ENCODE peak calls at places on chromosomes 13 and 19, in seven cellular contexts. U, G, B, Y, J, X and Z are unnamed samples.

GRCh38 chr13:95099541-95099940 is 201.7 kb downstream of the ABCC4 start:
- DNase-seq in G (no peak), U (peak; percentile 57), Y (no peak), X (no peak), J (no peak), B (no peak), Z (no peak)

GRCh38 chr19:19146000-19146608 is 7.8 kb upstream of the TMEM161A start:
- DNase-seq in U (peak; percentile 88), B (peak; percentile 85), Y (peak; percentile 68), G (peak; percentile 77), X (peak; percentile 53), J (peak; percentile 89), Z (peak; percentile 94)

GRCh38 chr13:65725001-65725400 is 1505.1 kb downstream of the PCDH9 start:
- DNase-seq in G (no peak), J (no peak), U (no peak), Y (no peak), B (no peak), X (no peak), Z (no peak)

GRCh38 chr19:19399733-19400438 is 5.6 kb upstream of the GATAD2A start:
- DNase-seq in Y (no peak), B (no peak), X (no peak), G (no peak), U (no peak), J (no peak), Z (no peak)

GRCh38 chr19:18171605-18172327 is 1.8 kb upstream of the IFI30 start:
- DNase-seq in G (no peak), X (no peak), J (peak; percentile 81), B (no peak), Y (no peak), U (no peak), Z (no peak)

GRCh38 chr19:51098366-51099069 is 9.7 kb downstream of the CTU1 start:
- DNase-seq in B (no peak), U (no peak), Y (peak; percentile 62), G (no peak), J (no peak), X (no peak), Z (no peak)

GRCh38 chr13:42066542-42066941 is 18.1 kb downstream of the DGKH start:
- DNase-seq in B (no peak), U (no peak), G (no peak), J (no peak), X (no peak), Y (no peak), Z (no peak)

GRCh38 chr13:60282708-60283107 is 114.3 kb upstream of the TDRD3 start:
- DNase-seq in U (no peak), Y (no peak), B (no peak), X (no peak), J (no peak), G (no peak), Z (no peak)

GRCh38 chr13:113558461-113558860 is 26.1 kb upstream of the TFDP1 start:
- DNase-seq in Y (no peak), B (no peak), J (no peak), X (no peak), U (peak; percentile 4), G (no peak), Z (no peak)

GRCh38 chr19:56092685-56093631 is 28.1 kb downstream of the ZNF787 start:
- DNase-seq in Y (no peak), G (no peak), B (no peak), J (no peak), X (no peak), U (no peak), Z (no peak)

GRCh38 chr19:32890841-32891240 is 21.3 kb upstream of the SLC7A9 start:
- DNase-seq in X (no peak), U (no peak), G (no peak), B (no peak), Y (no peak), J (no peak), Z (no peak)

GRCh38 chr19:10762656-10763055 is 44.8 kb downstream of the DNM2 start:
- DNase-seq in X (no peak), B (no peak), U (no peak), G (no peak), J (no peak), Y (peak; percentile 67), Z (peak; percentile 30)

GRCh38 chr19:10763399-10763798 is 45.5 kb downstream of the DNM2 start:
- DNase-seq in B (no peak), X (no peak), Y (no peak), U (no peak), J (no peak), G (no peak), Z (no peak)

GRCh38 chr19:10766049-10766623 is 48.3 kb downstream of the DNM2 start:
- DNase-seq in G (no peak), X (no peak), Y (no peak), U (peak; percentile 73), B (no peak), J (peak; percentile 77), Z (no peak)

GRCh38 chr19:10763828-10764339 is 46.0 kb downstream of the DNM2 start:
- DNase-seq in X (no peak), J (no peak), Y (no peak), U (no peak), B (no peak), G (no peak), Z (no peak)

DNA sequence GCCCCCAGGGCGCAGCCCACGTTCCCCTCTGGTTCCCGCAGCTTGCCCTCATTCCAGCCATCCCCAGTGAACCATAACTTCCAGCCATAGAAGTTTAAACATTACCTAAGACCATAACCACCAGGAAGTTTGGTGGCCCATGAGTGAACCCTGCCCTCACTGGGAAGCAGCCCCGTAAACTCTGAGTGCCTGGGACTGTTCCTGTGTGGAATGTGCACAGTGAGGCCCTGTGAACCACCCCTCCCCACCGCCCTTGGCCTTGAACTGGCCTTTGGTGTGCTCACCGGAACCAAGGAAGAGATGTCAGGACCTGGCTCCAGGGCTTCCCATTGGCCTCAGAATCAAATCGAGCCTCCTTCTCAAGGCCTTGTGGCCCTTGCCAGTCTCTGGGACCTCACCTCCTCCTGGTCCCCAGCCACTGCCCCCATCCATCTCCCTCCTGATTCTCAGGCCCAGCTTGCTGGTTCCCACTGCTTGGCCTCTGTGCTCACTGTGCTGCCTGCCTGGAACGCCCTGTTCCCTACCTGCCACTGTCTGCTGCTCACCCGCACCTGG is 46.5 kb downstream of the DNM2 start:
- DNase-seq in Y (no peak), B (no peak), G (peak; percentile 59), U (peak; percentile 65), J (no peak), X (no peak), Z (peak; percentile 88)
- TF ChIP-seq POLR2A in Y (no peak), B (no peak), G (no peak), U (no peak), J (no peak), X (no peak), Z (no peak)

DNA sequence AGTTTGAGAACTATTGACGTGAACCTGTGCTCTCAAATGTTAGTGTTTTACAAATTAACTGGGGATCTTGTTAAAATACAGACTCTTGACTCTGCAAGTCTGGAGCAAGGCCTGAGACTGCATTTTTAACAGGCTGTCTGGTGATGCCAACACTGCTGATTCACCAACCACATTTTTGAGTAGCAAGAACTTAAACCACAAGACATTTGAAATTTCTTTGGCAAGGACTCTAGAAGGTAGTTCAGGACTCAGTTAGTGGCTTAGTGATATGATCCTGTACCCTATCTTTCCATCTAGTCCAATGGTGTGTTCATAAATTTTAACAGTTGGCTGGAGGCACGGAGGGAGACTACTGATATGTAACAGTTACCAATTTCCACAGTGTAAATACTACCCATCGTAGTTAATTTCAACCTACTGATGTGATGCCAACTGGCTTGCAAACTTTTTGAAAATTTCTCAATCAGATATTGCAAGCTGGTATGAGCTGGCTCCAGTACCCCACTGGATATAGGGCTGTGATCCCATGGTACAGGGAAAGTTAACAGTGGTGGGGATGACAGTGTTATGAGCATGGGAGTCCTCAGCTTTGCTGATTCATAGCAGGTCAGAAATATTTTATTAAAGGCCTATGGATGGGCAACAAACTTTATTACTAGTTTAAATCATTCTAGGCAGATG is 255.1 kb downstream of the TBC1D4 start:
- DNase-seq in U (no peak), Y (no peak), X (no peak), J (no peak), G (no peak), B (no peak), Z (no peak)
- H3K27ac ChIP-seq in U (no peak overlapping the region), Y (no peak overlapping the region), X (no peak overlapping the region), J (no peak overlapping the region), G (no peak overlapping the region), B (no peak overlapping the region), Z (no peak overlapping the region)

GRCh38 chr19:2722541-2723344 is 1.6 kb upstream of the DIRAS1 start:
- DNase-seq in B (peak; percentile 17), Y (peak; percentile 90), U (peak; percentile 78), X (no peak), G (peak; percentile 57), J (peak; percentile 94), Z (no peak)
- TF ChIP-seq POLR2A in B (no peak), Y (peak; percentile 59), U (no peak), X (no peak), G (no peak), J (peak; percentile 32), Z (no peak)

GRCh38 chr13:93244141-93244917 is 17.7 kb downstream of the GPC6 start:
- DNase-seq in J (no peak), X (no peak), G (no peak), Y (peak; percentile 28), U (no peak), B (no peak), Z (no peak)
- H3K27ac ChIP-seq in J (no peak overlapping the region), X (peak overlapping the region; percentile 18), G (no peak overlapping the region), Y (peak overlapping the region; percentile 40), U (peak overlapping the region; percentile 35), B (peak overlapping the region; percentile 15), Z (no peak overlapping the region)

GRCh38 chr13:29923554-29924481 is 73.4 kb upstream of the UBL3 start:
- DNase-seq in J (peak; percentile 85), B (peak; percentile 58), U (peak; percentile 94), G (peak; percentile 97), Y (peak; percentile 79), X (peak; percentile 92), Z (peak; percentile 43)
- TF ChIP-seq POLR2A in J (no peak), B (no peak), U (no peak), G (no peak), Y (no peak), X (peak; percentile 21), Z (no peak)